ENCODE peak calls at places on chromosome 15, in seven cellular contexts. L, J, E, F, P, Z and I are unnamed samples.

GRCh38 chr15:37053070-37053653 is 47.2 kb downstream of the MEIS2 start:
- DNase-seq in L (no peak), J (no peak), E (no peak), F (peak), P (no peak), Z (no peak), I (no peak)

GRCh38 chr15:85555875-85556617 is 175.6 kb downstream of the AKAP13 start:
- DNase-seq in L (no peak), J (no peak), E (no peak), F (no peak), P (no peak), Z (no peak), I (no peak)

GRCh38 chr15:25543156-25543555 is 104.3 kb upstream of the UBE3A start:
- DNase-seq in L (no peak), J (no peak), E (no peak), F (peak), P (no peak), Z (no peak), I (no peak)

GRCh38 chr15:70053006-70053702 is 44.6 kb downstream of the TLE3 start:
- DNase-seq in L (no peak), J (no peak), E (no peak), F (no peak), P (no peak), Z (no peak), I (no peak)

GRCh38 chr15:95684126-95684525 is 646.4 kb upstream of the NR2F2 start:
- DNase-seq in L (no peak), J (no peak), E (no peak), F (no peak), P (no peak), Z (no peak), I (no peak)

GRCh38 chr15:59473226-59473625 is 35.2 kb downstream of the FAM81A start:
- DNase-seq in L (no peak), J (no peak), E (no peak), F (no peak), P (no peak), Z (peak), I (no peak)

GRCh38 chr15:45021331-45021730 is 1.7 kb upstream of the SORD start:
- DNase-seq in L (no peak), J (no peak), E (no peak), F (peak), P (no peak), Z (no peak), I (no peak)

GRCh38 chr15:40594429-40594836 is 384 bp downstream of the KNL1 start:
- DNase-seq in L (no peak), J (peak), E (no peak), F (peak), P (peak), Z (peak), I (peak)

GRCh38 chr15:59791646-59792208 is 102.6 kb upstream of the BNIP2 start:
- DNase-seq in L (no peak), J (no peak), E (no peak), F (no peak), P (no peak), Z (no peak), I (no peak)

GRCh38 chr15:39553947-39554731 is 26.7 kb upstream of the THBS1 start:
- DNase-seq in L (no peak), J (no peak), E (no peak), F (no peak), P (no peak), Z (no peak), I (no peak)

GRCh38 chr15:39579487-39580116 is 1.3 kb upstream of the THBS1 start:
- DNase-seq in L (peak), J (peak), E (peak), F (peak), P (peak), Z (peak), I (peak)

GRCh38 chr15:76006136-76006778 is 6.0 kb downstream of the NRG4 start:
- DNase-seq in L (no peak), J (no peak), E (peak), F (no peak), P (no peak), Z (no peak), I (no peak)

GRCh38 chr15:33860749-33861148 is 107.5 kb upstream of the CHRM5 start:
- DNase-seq in L (no peak), J (no peak), E (peak), F (peak), P (no peak), Z (no peak), I (peak)

GRCh38 chr15:35545316-35545824 is 595 bp downstream of the DPH6 start:
- DNase-seq in L (no peak), J (peak), E (no peak), F (peak), P (no peak), Z (peak), I (no peak)

GRCh38 chr15:44729394-44729913 is 6.9 kb upstream of the TRIM69 start:
- DNase-seq in L (no peak), J (no peak), E (no peak), F (peak), P (no peak), Z (no peak), I (no peak)

GRCh38 chr15:73087121-73087520 is 34.9 kb downstream of the NEO1 start:
- DNase-seq in L (no peak), J (no peak), E (no peak), F (no peak), P (no peak), Z (no peak), I (no peak)

GRCh38 chr15:70328137-70329115 is 230.7 kb upstream of the TLE3 start:
- DNase-seq in L (no peak), J (no peak), E (no peak), F (peak), P (no peak), Z (no peak), I (no peak)

GRCh38 chr15:84669726-84670125 is 11.7 kb upstream of the NMB start:
- DNase-seq in L (no peak), J (no peak), E (no peak), F (peak), P (no peak), Z (no peak), I (no peak)

GRCh38 chr15:43251185-43251862 is 15.4 kb downstream of the TGM5 start:
- DNase-seq in L (no peak), J (no peak), E (no peak), F (no peak), P (no peak), Z (no peak), I (no peak)

GRCh38 chr15:70588613-70589012 is 174.7 kb downstream of the UACA start:
- DNase-seq in L (no peak), J (no peak), E (no peak), F (no peak), P (no peak), Z (no peak), I (no peak)

GRCh38 chr15:41821831-41822230 is 6.1 kb upstream of the JMJD7 start:
- DNase-seq in L (no peak), J (no peak), E (no peak), F (no peak), P (no peak), Z (no peak), I (no peak)

GRCh38 chr15:41894791-41895463 is 1.1 kb upstream of the SPTBN5 start:
- DNase-seq in L (no peak), J (peak), E (peak), F (peak), P (no peak), Z (no peak), I (peak)

GRCh38 chr15:85751731-85752421 is 42.8 kb downstream of the KLHL25 start:
- DNase-seq in L (peak), J (peak), E (peak), F (no peak), P (no peak), Z (no peak), I (no peak)

GRCh38 chr15:101320501-101321052 is 25.5 kb upstream of the SNRPA1 start:
- DNase-seq in L (peak), J (peak), E (peak), F (peak), P (no peak), Z (peak), I (peak)

DNA sequence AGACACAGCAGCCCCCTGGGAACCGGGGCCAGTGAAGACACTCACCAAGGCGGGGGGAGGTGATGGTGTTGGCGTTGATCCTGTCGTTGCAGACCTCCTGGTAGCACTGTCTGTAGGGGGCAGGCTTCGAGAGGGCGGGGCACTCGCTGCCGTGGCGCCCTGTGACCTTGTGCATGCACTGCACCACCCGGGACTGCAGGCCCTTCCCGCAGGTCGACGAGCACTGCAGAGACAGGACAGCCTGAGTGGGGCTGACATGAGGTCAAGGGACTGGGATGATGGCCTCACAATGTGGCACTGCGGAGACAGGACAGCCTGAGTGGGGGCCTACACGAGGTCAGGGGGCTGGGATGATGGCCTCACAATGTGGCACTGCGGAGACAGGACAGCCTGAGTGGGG is 242.8 kb upstream of the LYSMD4 start:
- DNase-seq in L (no peak), J (no peak), E (no peak), F (no peak), P (no peak), Z (no peak), I (no peak)
- H3K18ac ChIP-seq in L (peak), J (no peak), E (no peak), F (no peak), P (no peak), Z (no peak), I (no peak)

DNA sequence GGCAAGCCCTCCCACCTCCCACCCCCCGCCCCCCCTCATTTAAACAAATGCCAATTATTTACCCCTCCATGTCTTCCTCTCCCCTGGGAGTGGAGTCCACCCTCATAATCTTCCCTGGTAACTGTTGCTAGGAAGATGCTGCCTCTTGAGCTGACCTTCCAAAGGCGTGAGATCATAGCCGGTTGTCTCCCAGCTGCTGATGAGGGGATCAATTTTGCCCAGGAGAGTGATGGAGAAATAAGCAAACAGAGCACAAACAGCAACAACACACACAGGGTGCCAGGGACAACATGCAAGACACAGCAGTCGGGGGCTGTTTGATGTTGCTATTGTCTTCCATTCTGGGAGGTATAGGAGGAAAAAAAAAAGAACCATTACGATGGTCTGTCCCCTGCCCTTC is 76.7 kb upstream of the RGMA start:
- DNase-seq in L (no peak), J (no peak), E (peak), F (no peak), P (no peak), Z (no peak), I (no peak)
- H2AK5ac ChIP-seq in L (no peak), J (no peak), E (no peak), F (no peak), P (no peak), Z (no peak), I (no peak)

GRCh38 chr15:88218557-88219214 is 37.9 kb downstream of the NTRK3 start:
- DNase-seq in L (no peak), J (no peak), E (no peak), F (no peak), P (no peak), Z (no peak), I (no peak)
- H3K18ac ChIP-seq in L (no peak), J (no peak), E (no peak), F (no peak), P (no peak), Z (no peak), I (no peak)

GRCh38 chr15:80817901-80818300 is 38.7 kb downstream of the CEMIP start:
- DNase-seq in L (no peak), J (no peak), E (no peak), F (no peak), P (no peak), Z (no peak), I (no peak)
- H2AK5ac ChIP-seq in L (no peak), J (no peak), E (no peak), F (no peak), P (no peak), Z (no peak), I (no peak)

DNA sequence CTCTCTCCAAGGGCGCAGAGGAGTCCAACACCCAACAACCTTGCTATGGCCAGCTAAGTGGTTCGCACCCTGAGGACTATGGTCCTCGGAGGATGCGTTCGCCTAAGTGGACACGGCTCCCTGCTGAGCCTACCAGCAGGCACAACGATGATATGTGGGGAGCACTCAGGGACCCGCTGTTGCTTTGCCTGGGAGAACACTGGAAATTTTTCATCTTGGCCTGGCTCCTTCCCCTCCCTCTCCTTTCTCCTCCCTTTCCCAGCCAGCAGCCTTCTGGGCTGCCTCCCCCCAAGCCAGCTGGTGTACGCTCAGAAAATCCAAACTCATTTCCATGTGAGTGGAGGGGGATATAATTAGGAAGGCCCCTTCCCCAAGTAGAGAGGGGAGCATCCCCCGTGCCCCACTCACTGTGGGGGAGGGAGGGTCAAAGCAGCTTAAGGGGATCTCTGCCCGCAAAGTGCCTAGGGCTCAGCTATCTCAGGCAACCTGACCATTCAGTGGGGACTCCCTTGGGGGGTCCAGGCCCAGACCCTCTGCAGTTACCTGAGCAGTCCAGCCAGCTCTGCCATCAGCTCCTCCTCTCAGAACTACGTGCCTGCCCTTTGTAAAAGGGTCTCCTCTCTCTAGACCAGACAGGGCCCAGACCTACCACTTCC is 630 bp upstream of the SEMA7A start:
- DNase-seq in L (no peak), J (no peak), E (no peak), F (peak), P (no peak), Z (no peak), I (no peak)
- H3K18ac ChIP-seq in L (peak), J (no peak), E (peak), F (peak), P (peak), Z (peak), I (peak)

DNA sequence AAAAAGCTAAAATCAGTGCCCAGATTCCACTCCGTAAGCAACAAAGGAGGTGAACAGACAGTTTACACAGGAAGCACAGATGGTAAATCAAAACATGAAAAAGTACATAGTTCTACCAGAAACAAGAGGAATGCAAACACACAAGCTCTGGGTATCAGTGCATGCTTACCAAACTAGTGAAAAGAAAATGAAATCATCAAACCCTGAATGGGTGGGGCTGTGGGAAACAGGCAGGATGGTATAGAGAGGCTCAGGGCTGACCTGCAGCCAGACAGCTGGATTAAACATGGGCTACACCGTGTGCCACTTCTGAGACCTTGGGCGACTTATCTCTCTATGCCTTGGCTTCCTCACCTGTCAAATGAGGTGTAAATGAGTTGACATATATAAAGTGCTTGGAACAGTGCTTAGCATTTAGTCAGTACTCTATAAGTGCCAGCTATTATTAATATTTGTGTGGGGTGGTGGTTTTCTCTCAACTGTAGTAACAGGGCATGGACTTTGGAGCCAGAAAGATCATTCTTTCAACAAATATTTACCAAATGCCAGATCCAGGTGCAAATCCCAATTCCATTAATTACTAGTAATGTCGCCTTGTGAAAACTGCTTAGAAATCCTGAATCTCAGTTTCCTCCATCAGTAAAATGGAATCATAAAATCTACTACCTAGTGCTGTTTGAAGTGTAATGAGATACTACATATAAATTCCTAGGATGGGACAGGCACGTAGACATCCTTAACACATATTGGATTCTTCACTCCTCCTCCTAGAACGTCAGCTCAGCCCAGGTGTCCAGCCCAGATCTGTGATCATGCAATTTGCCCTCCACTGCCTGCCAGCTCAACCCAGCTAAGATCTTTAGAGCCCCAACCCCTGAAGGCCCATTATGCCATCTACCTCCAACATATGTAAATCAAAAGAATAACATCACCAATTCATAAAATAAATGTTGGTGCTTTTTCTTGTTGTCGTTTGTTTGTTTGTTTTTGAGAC is 55.5 kb upstream of the SMAD3 start:
- DNase-seq in L (no peak), J (no peak), E (no peak), F (no peak), P (no peak), Z (no peak), I (no peak)
- H2AK5ac ChIP-seq in L (no peak), J (no peak), E (no peak), F (peak), P (no peak), Z (no peak), I (peak)

GRCh38 chr15:86849563-86849962 is 769.9 kb downstream of the AGBL1 start:
- DNase-seq in L (no peak), J (no peak), E (no peak), F (no peak), P (no peak), Z (no peak), I (no peak)
- H3K18ac ChIP-seq in L (no peak), J (no peak), E (no peak), F (no peak), P (no peak), Z (no peak), I (no peak)

GRCh38 chr15:62483817-62484216 is 318.7 kb upstream of the C2CD4B start:
- DNase-seq in L (no peak), J (no peak), E (peak), F (peak), P (no peak), Z (no peak), I (no peak)
- H2AK5ac ChIP-seq in L (no peak), J (no peak), E (peak), F (no peak), P (no peak), Z (peak), I (no peak)